ENCODE peak calls at places on chromosomes 12 and 14, in four cellular contexts. B is HepG2, R is GM12878, K is K562. L is an unnamed sample.

GRCh38 chr14:20632831-20633771 is 8.4 kb downstream of the OR6S1 start:
- DNase-seq in B (peak), R (peak), K (peak), L (peak)

GRCh38 chr14:90281261-90281660 is 24.9 kb downstream of the PSMC1 start:
- DNase-seq in B (no peak), R (no peak), K (no peak), L (no peak)

GRCh38 chr12:109611223-109611622 is 37.6 kb downstream of the MVK start:
- DNase-seq in B (no peak), R (no peak), K (no peak), L (no peak)

GRCh38 chr14:100384819-100385813 is 62.0 kb downstream of the SLC25A47 start:
- DNase-seq in B (peak), R (no peak), K (peak), L (no peak)

GRCh38 chr12:27580561-27581330 is 56.7 kb downstream of the PPFIBP1 start:
- DNase-seq in B (no peak), R (no peak), K (no peak), L (no peak)

GRCh38 chr14:74286736-74287135 is 16.0 kb downstream of the ABCD4 start:
- DNase-seq in B (no peak), R (no peak), K (no peak), L (no peak)

GRCh38 chr12:28618772-28619171 is 428.5 kb downstream of the CCDC91 start:
- DNase-seq in B (no peak), R (no peak), K (no peak), L (no peak)

GRCh38 chr12:19894803-19895202 is 455.5 kb downstream of the AEBP2 start:
- DNase-seq in B (no peak), R (peak), K (no peak), L (no peak)

GRCh38 chr12:126856958-126857357 is 1410.0 kb upstream of the TMEM132C start:
- DNase-seq in B (no peak), R (no peak), K (no peak), L (no peak)

GRCh38 chr14:55427439-55427838 is 13.0 kb downstream of the TBPL2 start:
- DNase-seq in B (no peak), R (no peak), K (peak), L (no peak)

GRCh38 chr14:99971929-99972747 is 93.1 kb upstream of the EVL start:
- DNase-seq in B (no peak), R (no peak), K (peak), L (peak)

GRCh38 chr12:62806893-62807292 is 128.1 kb downstream of the PPM1H start:
- DNase-seq in B (no peak), R (no peak), K (no peak), L (no peak)

GRCh38 chr12:75759842-75760260 is 248.4 kb upstream of the KRR1 start:
- DNase-seq in B (no peak), R (no peak), K (no peak), L (no peak)

GRCh38 chr12:25934461-25934860 is 24.0 kb upstream of the RASSF8 start:
- DNase-seq in B (no peak), R (no peak), K (no peak), L (no peak)

GRCh38 chr12:34399631-34400422 is 377.5 kb downstream of the ALG10 start:
- DNase-seq in B (no peak), R (no peak), K (no peak), L (peak)

GRCh38 chr12:114774181-114774580 is 90.2 kb upstream of the TBX3 start:
- DNase-seq in B (peak), R (no peak), K (no peak), L (no peak)

GRCh38 chr14:29856516-29856915 is 71.1 kb downstream of the PRKD1 start:
- DNase-seq in B (no peak), R (no peak), K (no peak), L (no peak)

GRCh38 chr12:80282761-80283160 is 161.3 kb upstream of the PTPRQ start:
- DNase-seq in B (no peak), R (no peak), K (no peak), L (no peak)

GRCh38 chr12:108430245-108430644 is 84.8 kb upstream of the FICD start:
- DNase-seq in B (no peak), R (no peak), K (no peak), L (no peak)

GRCh38 chr14:54650331-54651017 is 83.5 kb downstream of the SAMD4A start:
- DNase-seq in B (peak), R (no peak), K (no peak), L (no peak)

GRCh38 chr12:3298603-3299002 is 192.4 kb upstream of the PRMT8 start:
- DNase-seq in B (no peak), R (no peak), K (no peak), L (no peak)

GRCh38 chr12:59372971-59373370 is 222.9 kb upstream of the SLC16A7 start:
- DNase-seq in B (no peak), R (no peak), K (no peak), L (peak)

GRCh38 chr14:24430682-24431568 is 1.2 kb downstream of the KHNYN start:
- DNase-seq in B (no peak), R (no peak), K (peak), L (peak)

GRCh38 chr12:117143008-117143532 is 43.9 kb upstream of the TESC start:
- DNase-seq in B (peak), R (no peak), K (no peak), L (no peak)

GRCh38 chr12:153080-153746 is 60.7 kb downstream of the SLC6A12 start:
- DNase-seq in B (peak), R (no peak), K (peak), L (peak)

GRCh38 chr12:33560653-33561208 is 121.1 kb upstream of the SYT10 start:
- DNase-seq in B (no peak), R (no peak), K (no peak), L (no peak)

GRCh38 chr12:19198272-19198671 is 68.7 kb downstream of the PLEKHA5 start:
- DNase-seq in B (no peak), R (no peak), K (no peak), L (no peak)

GRCh38 chr12:122880155-122880605 is 15.7 kb downstream of the VPS37B start:
- DNase-seq in B (no peak), R (no peak), K (no peak), L (no peak)

GRCh38 chr12:92857818-92858217 is 71.3 kb downstream of the EEA1 start:
- DNase-seq in B (no peak), R (no peak), K (no peak), L (no peak)

GRCh38 chr14:90060312-90060964 is 1.4 kb upstream of the KCNK13 start:
- DNase-seq in B (peak), R (no peak), K (peak), L (peak)

GRCh38 chr12:52765702-52766101 is 11.4 kb downstream of the KRT76 start:
- DNase-seq in B (no peak), R (no peak), K (no peak), L (no peak)

GRCh38 chr12:42450248-42450647 is 124.3 kb downstream of the PPHLN1 start:
- DNase-seq in B (no peak), R (no peak), K (no peak), L (no peak)

GRCh38 chr12:2583642-2584041 is 211.1 kb upstream of the FKBP4 start:
- DNase-seq in B (no peak), R (no peak), K (no peak), L (no peak)

GRCh38 chr12:24948452-24948815 is 467 bp downstream of the BCAT1 start:
- DNase-seq in B (no peak), R (peak), K (peak), L (no peak)

GRCh38 chr12:34393086-34393820 is 371.0 kb downstream of the ALG10 start:
- DNase-seq in B (no peak), R (no peak), K (no peak), L (no peak)

GRCh38 chr14:68939893-68940613 is 39.0 kb downstream of the ACTN1 start:
- DNase-seq in B (peak), R (no peak), K (no peak), L (peak)

GRCh38 chr14:22780105-22780679 is 13.7 kb downstream of the OXA1L start:
- DNase-seq in B (peak), R (no peak), K (no peak), L (no peak)
- TF ChIP-seq CBFB in B (no peak), R (no peak), K (no peak), L (no peak)

GRCh38 chr12:120941412-120941811 is 36.9 kb upstream of the HNF1A start:
- DNase-seq in B (no peak), R (no peak), K (no peak), L (no peak)

GRCh38 chr12:120939523-120939922 is 35.4 kb upstream of the SPPL3 start:
- DNase-seq in B (no peak), R (no peak), K (no peak), L (no peak)

GRCh38 chr12:120939954-120940353 is 35.8 kb upstream of the SPPL3 start:
- DNase-seq in B (no peak), R (no peak), K (no peak), L (no peak)

GRCh38 chr12:120940799-120941198 is 36.6 kb upstream of the SPPL3 start:
- DNase-seq in B (no peak), R (no peak), K (no peak), L (no peak)

DNA sequence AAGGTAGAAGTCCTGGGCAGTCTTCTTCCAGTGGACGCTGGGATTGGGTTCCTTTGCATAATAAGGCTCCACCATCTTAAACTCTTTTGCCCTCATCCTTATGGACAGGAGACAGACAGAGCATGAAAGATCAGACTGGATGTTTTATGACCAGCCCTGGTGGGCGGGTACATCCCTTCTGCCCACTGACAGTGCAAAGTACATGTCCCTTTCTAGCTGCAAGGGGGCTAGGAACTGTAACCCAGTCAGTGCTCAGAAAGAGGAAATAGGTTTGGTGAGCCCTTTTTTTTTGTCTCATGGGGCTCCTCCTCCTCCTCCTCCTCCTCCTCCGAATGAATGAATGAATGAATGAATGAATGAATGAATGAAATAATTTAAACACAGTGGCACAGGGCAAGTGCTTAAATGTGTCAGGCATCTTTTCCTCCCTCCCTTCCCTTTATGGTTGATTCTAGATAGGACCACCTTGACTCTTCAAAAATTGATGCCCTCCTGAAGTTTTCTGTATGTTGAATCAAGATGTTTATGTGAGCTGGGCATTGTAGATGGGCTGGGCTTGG is 36.4 kb upstream of the HNF1A start:
- DNase-seq in B (no peak), R (no peak), K (no peak), L (no peak)
- TF ChIP-seq CBFB in B (no peak), R (no peak), K (no peak), L (no peak)

GRCh38 chr12:50174971-50175715 is 8.0 kb upstream of the CERS5 start:
- DNase-seq in B (peak), R (no peak), K (peak), L (no peak)
- TF ChIP-seq CBFB in B (no peak), R (no peak), K (no peak), L (no peak)

GRCh38 chr12:131795688-131796410 is 32.3 kb upstream of the MMP17 start:
- DNase-seq in B (no peak), R (no peak), K (no peak), L (peak)
- TF ChIP-seq CBFB in B (no peak), R (no peak), K (no peak), L (no peak)